ENCODE peak calls at places on chromosomes 16 and 17, in eight cellular contexts. T, D, O, C, B, F, V and I are unnamed samples.

GRCh38 chr16:57563761-57564160 is 21.3 kb downstream of the ADGRG5 start:
- DNase-seq in B (no peak), O (no peak), D (no peak), T (no peak), F (no peak), C (no peak), V (no peak), I (no peak)

GRCh38 chr16:87295259-87295658 is 21.9 kb downstream of the C16orf95 start:
- DNase-seq in C (no peak), T (peak), D (no peak), O (peak), F (peak), B (peak), V (no peak), I (no peak)

GRCh38 chr17:18362509-18363020 is 785 bp downstream of the SHMT1 start:
- DNase-seq in B (no peak), T (no peak), C (peak), F (peak), O (peak), V (peak), D (peak), I (no peak)

GRCh38 chr16:67917852-67918236 is 13.8 kb downstream of the CTRL start:
- DNase-seq in F (no peak), C (no peak), D (peak), O (peak), V (peak), B (peak), T (no peak), I (peak)

GRCh38 chr17:78253946-78254672 is 22.7 kb downstream of the TMEM235 start:
- DNase-seq in D (peak), F (peak), T (peak), C (peak), B (peak), O (peak), V (peak), I (peak)

GRCh38 chr17:68909066-68909465 is 46.1 kb downstream of the ABCA8 start:
- DNase-seq in C (no peak), F (peak), O (peak), T (no peak), D (peak), B (peak), V (no peak), I (peak)

GRCh38 chr17:81193470-81194224 is 27.6 kb upstream of the AATK start:
- DNase-seq in V (no peak), O (no peak), B (no peak), D (no peak), T (no peak), C (no peak), F (no peak), I (no peak)

GRCh38 chr16:67429799-67430503 is 970 bp upstream of the HSD11B2 start:
- DNase-seq in V (no peak), B (no peak), C (no peak), F (no peak), T (no peak), D (no peak), O (no peak), I (no peak)

GRCh38 chr16:24208710-24209109 is 47.4 kb upstream of the CACNG3 start:
- DNase-seq in F (no peak), D (no peak), V (no peak), T (no peak), O (no peak), B (no peak), C (no peak), I (no peak)

GRCh38 chr16:79964104-79964503 is 363.6 kb upstream of the MAF start:
- DNase-seq in V (no peak), O (no peak), F (no peak), C (no peak), T (no peak), B (no peak), D (no peak), I (no peak)

GRCh38 chr16:87421369-87421912 is 29.3 kb downstream of the MAP1LC3B start:
- DNase-seq in T (no peak), C (no peak), D (no peak), B (no peak), V (no peak), O (no peak), F (no peak), I (no peak)

GRCh38 chr16:57723170-57723569 is 12.4 kb upstream of the KATNB1 start:
- DNase-seq in D (no peak), F (no peak), O (no peak), T (no peak), V (no peak), B (no peak), C (no peak), I (no peak)

GRCh38 chr17:56867948-56868376 is 34.0 kb downstream of the DGKE start:
- DNase-seq in B (no peak), V (peak), D (no peak), T (peak), C (no peak), F (no peak), O (no peak), I (peak)